ENCODE peak calls at places on chromosomes 11 and 22, in eight cellular contexts. P, K, D, T, S, F, Q and R are unnamed samples.

GRCh38 chr11:110481523-110481922 is 51.8 kb downstream of the FDX1 start:
- DNase-seq in K (no peak), Q (no peak), F (no peak), P (no peak), S (no peak), D (no peak), T (no peak), R (no peak)

GRCh38 chr11:65425105-65425970 is 2.7 kb downstream of the NEAT1 start:
- DNase-seq in D (no peak), S (no peak), Q (peak), P (peak), T (peak), F (no peak), K (no peak), R (no peak)

GRCh38 chr11:116035972-116036371 is 531.8 kb upstream of the CADM1 start:
- DNase-seq in D (no peak), T (no peak), P (no peak), F (no peak), S (no peak), Q (no peak), K (no peak), R (peak)

GRCh38 chr11:119671561-119672015 is 57.4 kb downstream of the NECTIN1 start:
- DNase-seq in T (no peak), F (peak), P (peak), K (no peak), D (no peak), S (no peak), Q (peak), R (no peak)

GRCh38 chr11:61567286-61568061 is 13.4 kb downstream of the SYT7 start:
- DNase-seq in K (peak), D (peak), S (peak), P (peak), T (peak), Q (peak), F (peak), R (peak)

GRCh38 chr11:46242462-46242960 is 35.0 kb upstream of the CREB3L1 start:
- DNase-seq in S (no peak), D (no peak), T (no peak), F (no peak), Q (no peak), P (no peak), K (no peak), R (no peak)

GRCh38 chr22:36860017-36860416 is 789 bp upstream of the NCF4 start:
- DNase-seq in P (no peak), S (no peak), T (no peak), Q (peak), D (no peak), F (no peak), K (no peak), R (no peak)

GRCh38 chr11:119854521-119854920 is 125.5 kb upstream of the NECTIN1 start:
- DNase-seq in T (no peak), F (no peak), S (no peak), P (no peak), K (no peak), D (no peak), Q (no peak), R (no peak)

GRCh38 chr11:72229925-72230763 is 5.6 kb downstream of the INPPL1 start:
- DNase-seq in T (no peak), P (no peak), F (no peak), Q (no peak), K (no peak), S (no peak), D (no peak), R (no peak)

GRCh38 chr11:131073167-131073566 is 156.9 kb upstream of the SNX19 start:
- DNase-seq in Q (no peak), T (no peak), D (no peak), P (peak), K (no peak), S (no peak), F (no peak), R (no peak)

GRCh38 chr11:7892059-7892699 is 38.9 kb downstream of the OR10A6 start:
- DNase-seq in K (no peak), F (peak), D (no peak), T (no peak), Q (peak), P (peak), S (no peak), R (no peak)

GRCh38 chr11:77071671-77072605 is 5.2 kb downstream of the CAPN5 start:
- DNase-seq in Q (peak), P (peak), K (no peak), S (no peak), T (no peak), D (no peak), F (peak), R (no peak)

GRCh38 chr11:122439911-122440782 is 215.4 kb upstream of the UBASH3B start:
- DNase-seq in P (peak), K (peak), T (no peak), D (peak), Q (no peak), S (no peak), F (peak), R (no peak)

GRCh38 chr22:39446239-39446721 is 10.5 kb upstream of the MGAT3 start:
- DNase-seq in Q (no peak), T (no peak), F (no peak), S (no peak), K (no peak), D (no peak), P (no peak), R (peak)

GRCh38 chr22:38490915-38491314 is 15.2 kb downstream of the DDX17 start:
- DNase-seq in T (no peak), K (no peak), F (peak), D (peak), P (peak), S (no peak), Q (peak), R (no peak)

GRCh38 chr11:26651916-26652315 is 69.9 kb downstream of the SLC5A12 start:
- DNase-seq in T (no peak), K (no peak), S (no peak), F (no peak), D (no peak), P (no peak), Q (no peak), R (no peak)

GRCh38 chr11:8066911-8067455 is 14.0 kb upstream of the TUB start:
- DNase-seq in K (no peak), Q (no peak), D (no peak), P (peak), F (no peak), S (no peak), T (no peak), R (no peak)

GRCh38 chr11:121291896-121292502 is 572 bp upstream of the SC5D start:
- DNase-seq in Q (no peak), T (no peak), P (no peak), K (no peak), D (peak), F (no peak), S (no peak), R (peak)

DNA sequence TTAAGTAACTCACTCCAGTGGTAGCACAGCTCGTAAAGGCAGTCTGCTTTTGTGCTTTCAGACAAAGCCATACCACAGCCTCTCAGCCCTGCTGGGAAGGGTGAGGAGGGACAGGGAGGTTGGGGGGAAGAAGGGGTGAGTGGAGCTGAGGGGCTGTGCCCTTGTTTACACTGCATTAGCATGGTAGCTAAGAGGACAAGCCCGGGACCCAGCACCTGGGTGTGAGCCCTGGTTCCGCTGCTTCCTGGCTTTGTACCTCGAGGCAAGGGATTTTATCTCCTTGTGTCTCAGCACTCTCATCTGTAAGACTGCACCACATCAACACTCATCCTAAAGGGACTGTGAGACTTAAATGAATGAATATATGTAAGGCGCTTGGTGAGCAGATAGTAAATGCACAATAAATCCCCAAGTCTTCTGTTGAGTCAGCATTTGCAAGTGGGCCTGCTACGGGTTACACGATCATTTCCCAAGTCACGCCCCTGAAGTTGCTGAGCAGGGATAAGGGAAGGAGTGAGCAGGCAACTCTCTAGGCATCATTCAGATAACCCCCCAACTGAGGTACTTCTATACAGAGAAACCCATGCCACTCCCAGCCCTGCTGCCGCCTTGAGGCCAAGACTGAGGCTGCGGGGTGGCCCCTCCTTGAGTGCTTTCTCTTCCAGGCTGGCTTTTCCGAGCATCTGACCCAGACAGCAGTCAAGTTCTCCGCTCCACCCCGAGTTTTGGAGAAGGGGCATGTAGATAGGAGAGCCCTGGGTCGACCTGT is 7.5 kb downstream of the RASD2 start:
- DNase-seq in T (no peak), D (no peak), S (no peak), K (no peak), Q (no peak), P (no peak), F (no peak), R (no peak)
- TF ChIP-seq CTCF in T (no peak), D (no peak), S (peak), K (no peak), Q (peak), P (peak), F (peak), R (peak)

GRCh38 chr11:16881074-16881709 is 133.0 kb downstream of the PLEKHA7 start:
- DNase-seq in D (peak), T (peak), F (peak), P (peak), S (no peak), Q (peak), K (no peak), R (no peak)
- TF ChIP-seq CTCF in D (peak), T (peak), F (peak), P (peak), S (peak), Q (peak), K (no peak), R (no peak)

GRCh38 chr22:33018232-33018864 is 39.8 kb downstream of the SYN3 start:
- DNase-seq in P (peak), T (peak), Q (peak), S (peak), F (no peak), D (peak), K (peak), R (peak)

GRCh38 chr22:33007485-33007884 is 50.7 kb downstream of the SYN3 start:
- DNase-seq in K (no peak), P (no peak), Q (no peak), T (no peak), S (no peak), D (no peak), F (no peak), R (no peak)

GRCh38 chr22:33014621-33015020 is 43.6 kb downstream of the SYN3 start:
- DNase-seq in D (no peak), Q (no peak), F (no peak), S (no peak), K (no peak), T (no peak), P (no peak), R (no peak)

GRCh38 chr22:33013531-33014162 is 44.5 kb downstream of the SYN3 start:
- DNase-seq in Q (no peak), F (no peak), K (no peak), D (no peak), S (no peak), P (no peak), T (no peak), R (no peak)

GRCh38 chr22:33013051-33013450 is 45.1 kb downstream of the SYN3 start:
- DNase-seq in S (no peak), D (no peak), T (no peak), Q (no peak), K (no peak), P (no peak), F (no peak), R (no peak)
- TF ChIP-seq CTCF in S (peak), D (no peak), T (no peak), Q (peak), K (no peak), P (no peak), F (no peak), R (no peak)

GRCh38 chr11:34309970-34310369 is 47.8 kb downstream of the ABTB2 start:
- DNase-seq in K (no peak), Q (no peak), P (no peak), S (no peak), F (no peak), T (no peak), D (no peak), R (no peak)

GRCh38 chr11:34305780-34306179 is 52.0 kb downstream of the ABTB2 start:
- DNase-seq in F (no peak), K (no peak), S (no peak), Q (no peak), T (no peak), P (no peak), D (no peak), R (no peak)

GRCh38 chr11:34311126-34311525 is 46.7 kb downstream of the ABTB2 start:
- DNase-seq in D (peak), K (no peak), S (no peak), Q (no peak), P (no peak), F (no peak), T (no peak), R (no peak)

GRCh38 chr11:34308049-34308692 is 49.6 kb downstream of the ABTB2 start:
- DNase-seq in S (no peak), Q (no peak), P (no peak), K (no peak), D (no peak), F (no peak), T (peak), R (no peak)

GRCh38 chr11:34308821-34309585 is 48.8 kb downstream of the ABTB2 start:
- DNase-seq in D (no peak), Q (no peak), T (peak), F (no peak), K (no peak), S (no peak), P (peak), R (no peak)
- TF ChIP-seq CTCF in D (no peak), Q (no peak), T (no peak), F (no peak), K (no peak), S (no peak), P (no peak), R (no peak)